ENCODE peak calls at places on chromosomes 12 and 14, in ten cellular contexts. T, G, N, S, P, W, J, A, C and M are unnamed samples.

GRCh38 chr14:72781476-72782181 is 112.3 kb downstream of the DPF3 start:
- DNase-seq in T (peak; percentile 67), G (no peak), N (peak; percentile 75), S (peak; percentile 83), P (peak; percentile 88), W (no peak), J (peak; percentile 84), A (peak; percentile 63), C (no peak), M (no peak)

GRCh38 chr12:108193922-108194321 is 64.8 kb downstream of the WSCD2 start:
- DNase-seq in T (peak; percentile 18), G (peak; percentile 28), N (peak; percentile 49), S (peak; percentile 17), P (no peak), W (peak; percentile 71), J (peak; percentile 17), A (peak; percentile 26), C (no peak), M (peak; percentile 43)

GRCh38 chr12:70698345-70698744 is 61.1 kb upstream of the PTPRB start:
- DNase-seq in T (no peak), G (no peak), N (no peak), S (no peak), P (no peak), W (no peak), J (no peak), A (no peak), C (no peak), M (no peak)

GRCh38 chr12:108856428-108857157 is 790 bp downstream of the SSH1 start:
- DNase-seq in T (peak; percentile 78), G (peak; percentile 26), N (peak; percentile 58), S (peak; percentile 89), P (peak; percentile 88), W (peak; percentile 55), J (peak; percentile 93), A (peak; percentile 76), C (peak; percentile 77), M (peak; percentile 79)

GRCh38 chr14:104223810-104224515 is 85.6 kb downstream of the KIF26A start:
- DNase-seq in T (no peak), G (no peak), N (no peak), S (no peak), P (no peak), W (no peak), J (no peak), A (no peak), C (no peak), M (no peak)

GRCh38 chr12:65532744-65533143 is 254.3 kb downstream of the MSRB3 start:
- DNase-seq in T (peak; percentile 85), G (no peak), N (peak; percentile 51), S (peak; percentile 81), P (peak; percentile 95), W (no peak), J (peak; percentile 65), A (peak; percentile 50), C (no peak), M (no peak)

GRCh38 chr12:132477703-132478432 is 12.1 kb upstream of the FBRSL1 start:
- DNase-seq in T (no peak), G (no peak), N (no peak), S (no peak), P (no peak), W (no peak), J (no peak), A (no peak), C (no peak), M (peak; percentile 31)

GRCh38 chr14:105927661-105928060 is 401.3 kb downstream of the TMEM121 start:
- DNase-seq in T (no peak), G (no peak), N (no peak), S (no peak), P (no peak), W (no peak), J (no peak), A (no peak), C (no peak), M (no peak)

GRCh38 chr12:54139030-54139429 is 49.8 kb downstream of the SMUG1 start:
- DNase-seq in T (peak; percentile 53), G (no peak), N (no peak), S (no peak), P (no peak), W (no peak), J (no peak), A (no peak), C (no peak), M (no peak)

GRCh38 chr14:100587763-100588411 is 670 bp upstream of the BEGAIN start:
- DNase-seq in T (peak; percentile 53), G (peak; percentile 10), N (no peak), S (peak; percentile 17), P (no peak), W (no peak), J (no peak), A (no peak), C (peak; percentile 4), M (no peak)

GRCh38 chr12:53031616-53032015 is 18.2 kb upstream of the TNS2 start:
- DNase-seq in T (no peak), G (no peak), N (no peak), S (no peak), P (no peak), W (no peak), J (no peak), A (no peak), C (no peak), M (no peak)
- TF ChIP-seq CTCF in T (peak; percentile 3), G (no peak), N (no peak), S (no peak), P (no peak), W (no peak), J (no peak), A (no peak), C (no peak), M (no peak)

GRCh38 chr12:49766115-49766455 is 24.7 kb downstream of the TMBIM6 start:
- DNase-seq in T (no peak), G (no peak), N (no peak), S (no peak), P (no peak), W (no peak), J (no peak), A (no peak), C (no peak), M (no peak)

GRCh38 chr12:49762468-49762847 is 21.1 kb downstream of the TMBIM6 start:
- DNase-seq in T (no peak), G (no peak), N (no peak), S (no peak), P (no peak), W (no peak), J (no peak), A (no peak), C (no peak), M (peak; percentile 67)

GRCh38 chr12:49761677-49762467 is 20.5 kb downstream of the TMBIM6 start:
- DNase-seq in T (no peak), G (no peak), N (no peak), S (no peak), P (no peak), W (no peak), J (no peak), A (no peak), C (no peak), M (no peak)

GRCh38 chr12:49764126-49764525 is 22.8 kb downstream of the TMBIM6 start:
- DNase-seq in T (no peak), G (no peak), N (no peak), S (no peak), P (no peak), W (no peak), J (no peak), A (no peak), C (no peak), M (no peak)

GRCh38 chr12:49763006-49763591 is 21.7 kb downstream of the TMBIM6 start:
- DNase-seq in T (peak; percentile 54), G (peak; percentile 88), N (peak; percentile 54), S (peak; percentile 50), P (no peak), W (peak; percentile 79), J (peak; percentile 40), A (peak; percentile 56), C (peak; percentile 73), M (peak; percentile 89)
- TF ChIP-seq CTCF in T (peak; percentile 71), G (peak; percentile 75), N (peak; percentile 50), S (peak; percentile 80), P (peak; percentile 62), W (peak; percentile 83), J (peak; percentile 71), A (peak; percentile 78), C (peak; percentile 64), M (peak; percentile 85)

GRCh38 chr12:3133410-3133793 is 56.2 kb downstream of the TSPAN9 start:
- DNase-seq in T (no peak), G (no peak), N (no peak), S (no peak), P (no peak), W (no peak), J (peak; percentile 50), A (no peak), C (no peak), M (no peak)
- TF ChIP-seq CTCF in T (no peak), G (no peak), N (no peak), S (no peak), P (no peak), W (no peak), J (no peak), A (no peak), C (no peak), M (no peak)

DNA sequence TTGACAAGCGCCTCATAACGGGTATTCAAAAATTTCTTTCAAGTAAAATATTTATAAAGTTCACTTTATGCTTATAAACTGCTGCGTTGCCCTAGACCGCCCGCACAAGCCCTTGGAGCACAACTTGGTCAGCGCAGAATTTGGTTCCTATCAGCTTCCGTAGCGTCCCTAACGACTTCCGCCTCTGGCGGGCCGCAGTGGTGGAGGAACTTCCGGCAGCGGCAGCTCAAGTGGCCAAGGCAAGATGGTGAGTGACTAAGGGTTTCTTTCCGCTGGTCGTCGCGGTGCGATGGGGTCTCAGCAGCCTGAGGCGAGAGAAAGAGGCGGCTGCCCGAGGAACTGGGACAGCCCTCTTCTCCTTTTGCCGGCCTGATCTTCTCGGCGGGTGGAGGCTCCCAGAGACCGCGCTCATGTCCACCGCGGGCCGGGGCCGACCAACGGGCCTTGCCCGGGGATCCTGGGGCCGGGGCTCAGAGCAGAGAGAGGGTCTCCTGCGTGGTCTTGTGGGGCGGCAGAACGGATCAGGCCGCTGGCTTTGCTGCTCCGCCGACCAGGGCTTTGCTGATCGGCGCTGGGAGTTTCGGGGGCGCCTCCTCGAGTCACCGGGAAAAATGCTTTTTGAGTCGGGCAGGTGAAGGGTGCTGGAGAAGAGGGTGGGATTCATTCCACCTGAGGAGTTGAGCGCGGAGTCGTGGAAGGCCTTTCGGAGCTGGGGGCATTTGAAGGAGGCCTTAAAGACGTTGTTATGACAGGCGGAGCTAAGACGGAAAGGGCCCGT is at the start of gene PSMC1:
- DNase-seq in T (peak; percentile 95), G (peak; percentile 79), N (peak; percentile 88), S (peak; percentile 96), P (peak; percentile 94), W (peak; percentile 95), J (peak; percentile 95), A (peak; percentile 94), C (peak; percentile 90), M (peak; percentile 94)
- TF ChIP-seq CTCF in T (no peak), G (no peak), N (no peak), S (no peak), P (no peak), W (no peak), J (no peak), A (no peak), C (no peak), M (no peak)

DNA sequence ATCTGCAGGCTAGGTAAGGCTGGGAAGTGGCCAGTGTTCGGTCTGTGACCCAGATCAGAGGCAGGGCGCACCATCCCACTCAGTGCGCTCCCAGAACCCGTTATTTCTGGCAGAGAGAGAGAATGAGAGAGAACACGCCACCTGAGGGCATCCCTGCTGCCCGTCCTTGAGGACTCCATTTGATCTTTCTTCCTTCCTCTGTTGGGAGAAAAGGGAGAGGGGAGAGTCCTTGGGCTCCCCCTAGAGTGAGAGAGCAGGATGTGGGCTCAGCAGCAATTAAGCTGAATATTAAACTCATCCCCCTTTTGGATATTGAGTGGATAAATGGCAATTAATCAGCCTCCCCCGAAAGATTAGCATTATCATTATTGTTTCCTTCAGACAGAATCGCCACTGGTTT is 70.6 kb downstream of the IFT43 start:
- DNase-seq in T (peak; percentile 21), G (peak; percentile 21), N (peak; percentile 5), S (no peak), P (no peak), W (no peak), J (no peak), A (peak; percentile 9), C (no peak), M (no peak)
- TF ChIP-seq CTCF in T (peak; percentile 52), G (no peak), N (no peak), S (peak; percentile 43), P (peak; percentile 17), W (peak; percentile 59), J (peak; percentile 44), A (peak; percentile 33), C (peak; percentile 24), M (peak; percentile 24)